ENCODE peak calls at places on chromosomes 3 and 15, in eight cellular contexts. Y, W, N, S, O, P, M and J are unnamed samples.

GRCh38 chr3:51538115-51538458 is 432 bp upstream of the RAD54L2 start:
- DNase-seq in Y (no peak), W (no peak), N (no peak), S (no peak), O (no peak), P (no peak), M (no peak), J (no peak)

GRCh38 chr3:78497025-78497424 is 1270.8 kb downstream of the ROBO1 start:
- DNase-seq in Y (no peak), W (no peak), N (no peak), S (no peak), O (no peak), P (no peak), M (peak), J (no peak)

GRCh38 chr3:52023860-52024764 is 28.4 kb upstream of the RPL29 start:
- DNase-seq in Y (no peak), W (no peak), N (peak), S (no peak), O (no peak), P (no peak), M (no peak), J (no peak)

GRCh38 chr3:10289785-10290355 is 2.9 kb downstream of the GHRL start:
- DNase-seq in Y (no peak), W (no peak), N (no peak), S (no peak), O (no peak), P (no peak), M (no peak), J (no peak)

GRCh38 chr3:49669352-49669751 is 4.8 kb upstream of the APEH start:
- DNase-seq in Y (no peak), W (no peak), N (no peak), S (no peak), O (no peak), P (no peak), M (no peak), J (no peak)

GRCh38 chr15:99105516-99106341 is 849 bp downstream of the SYNM start:
- DNase-seq in Y (peak), W (no peak), N (peak), S (peak), O (peak), P (peak), M (peak), J (no peak)

GRCh38 chr3:171525437-171525836 is 65.2 kb upstream of the TNIK start:
- DNase-seq in Y (no peak), W (no peak), N (no peak), S (no peak), O (no peak), P (no peak), M (no peak), J (no peak)

GRCh38 chr15:70280781-70281180 is 183.1 kb upstream of the TLE3 start:
- DNase-seq in Y (no peak), W (no peak), N (no peak), S (no peak), O (no peak), P (peak), M (no peak), J (no peak)

GRCh38 chr3:152183473-152183872 is 85.3 kb upstream of the MBNL1 start:
- DNase-seq in Y (no peak), W (peak), N (no peak), S (peak), O (peak), P (no peak), M (peak), J (no peak)

GRCh38 chr15:35630985-35631384 is 85.0 kb upstream of the DPH6 start:
- DNase-seq in Y (no peak), W (no peak), N (no peak), S (no peak), O (no peak), P (peak), M (no peak), J (no peak)

GRCh38 chr15:29677871-29678431 is 144.3 kb downstream of the TJP1 start:
- DNase-seq in Y (no peak), W (no peak), N (no peak), S (no peak), O (no peak), P (peak), M (no peak), J (no peak)

GRCh38 chr3:41836360-41837134 is 125.4 kb downstream of the ULK4 start:
- DNase-seq in Y (no peak), W (no peak), N (no peak), S (no peak), O (no peak), P (no peak), M (no peak), J (no peak)

GRCh38 chr15:85689729-85690128 is 105.0 kb downstream of the KLHL25 start:
- DNase-seq in Y (no peak), W (no peak), N (no peak), S (peak), O (peak), P (peak), M (no peak), J (no peak)

GRCh38 chr3:88385090-88385489 is 235.3 kb downstream of the C3orf38 start:
- DNase-seq in Y (no peak), W (no peak), N (no peak), S (no peak), O (no peak), P (no peak), M (no peak), J (no peak)

GRCh38 chr15:25436707-25437106 is 2.1 kb downstream of the UBE3A start:
- DNase-seq in Y (no peak), W (no peak), N (no peak), S (no peak), O (no peak), P (no peak), M (no peak), J (no peak)

GRCh38 chr3:143727391-143727790 is 120.9 kb downstream of the SLC9A9 start:
- DNase-seq in Y (no peak), W (no peak), N (no peak), S (no peak), O (no peak), P (no peak), M (no peak), J (no peak)

GRCh38 chr15:28900892-28901586 is 15.3 kb downstream of the APBA2 start:
- DNase-seq in Y (no peak), W (no peak), N (no peak), S (no peak), O (no peak), P (no peak), M (no peak), J (no peak)

DNA sequence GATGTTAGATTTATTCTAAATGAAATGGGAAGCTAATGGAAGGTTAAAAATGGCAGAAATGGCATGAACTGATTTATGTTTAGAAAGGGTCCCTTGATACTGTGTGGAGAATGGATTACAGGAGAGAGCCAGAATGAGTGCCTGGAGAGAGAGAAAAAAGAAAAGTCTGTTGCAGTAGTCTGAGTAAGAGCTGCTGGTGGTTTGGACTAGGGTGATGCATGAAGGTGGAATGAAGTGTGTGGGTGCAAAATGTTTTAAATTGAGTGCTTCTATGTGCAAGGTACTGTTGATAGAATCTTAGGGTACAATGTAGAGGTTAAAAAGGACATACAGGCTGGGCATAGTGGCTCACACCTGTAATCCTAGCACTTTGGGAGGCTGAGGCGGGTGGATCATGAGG is 11.4 kb upstream of the MGA start:
- DNase-seq in Y (no peak), W (no peak), N (no peak), S (no peak), O (no peak), P (no peak), M (no peak), J (no peak)
- TF ChIP-seq POLR2AphosphoS5 in Y (no peak), W (no peak), N (no peak), S (no peak), O (no peak), P (no peak), M (no peak), J (no peak)

GRCh38 chr15:71691700-71692417 is 118.5 kb upstream of the NR2E3 start:
- DNase-seq in Y (no peak), W (no peak), N (no peak), S (no peak), O (no peak), P (no peak), M (no peak), J (peak)
- TF ChIP-seq POLR2AphosphoS5 in Y (no peak), W (no peak), N (no peak), S (no peak), O (no peak), P (peak), M (no peak), J (no peak)

GRCh38 chr3:35883929-35884328 is 244.6 kb downstream of the ARPP21 start:
- DNase-seq in Y (no peak), W (no peak), N (no peak), S (no peak), O (no peak), P (no peak), M (no peak), J (no peak)
- TF ChIP-seq POLR2AphosphoS5 in Y (no peak), W (no peak), N (no peak), S (no peak), O (no peak), P (no peak), M (no peak), J (no peak)

DNA sequence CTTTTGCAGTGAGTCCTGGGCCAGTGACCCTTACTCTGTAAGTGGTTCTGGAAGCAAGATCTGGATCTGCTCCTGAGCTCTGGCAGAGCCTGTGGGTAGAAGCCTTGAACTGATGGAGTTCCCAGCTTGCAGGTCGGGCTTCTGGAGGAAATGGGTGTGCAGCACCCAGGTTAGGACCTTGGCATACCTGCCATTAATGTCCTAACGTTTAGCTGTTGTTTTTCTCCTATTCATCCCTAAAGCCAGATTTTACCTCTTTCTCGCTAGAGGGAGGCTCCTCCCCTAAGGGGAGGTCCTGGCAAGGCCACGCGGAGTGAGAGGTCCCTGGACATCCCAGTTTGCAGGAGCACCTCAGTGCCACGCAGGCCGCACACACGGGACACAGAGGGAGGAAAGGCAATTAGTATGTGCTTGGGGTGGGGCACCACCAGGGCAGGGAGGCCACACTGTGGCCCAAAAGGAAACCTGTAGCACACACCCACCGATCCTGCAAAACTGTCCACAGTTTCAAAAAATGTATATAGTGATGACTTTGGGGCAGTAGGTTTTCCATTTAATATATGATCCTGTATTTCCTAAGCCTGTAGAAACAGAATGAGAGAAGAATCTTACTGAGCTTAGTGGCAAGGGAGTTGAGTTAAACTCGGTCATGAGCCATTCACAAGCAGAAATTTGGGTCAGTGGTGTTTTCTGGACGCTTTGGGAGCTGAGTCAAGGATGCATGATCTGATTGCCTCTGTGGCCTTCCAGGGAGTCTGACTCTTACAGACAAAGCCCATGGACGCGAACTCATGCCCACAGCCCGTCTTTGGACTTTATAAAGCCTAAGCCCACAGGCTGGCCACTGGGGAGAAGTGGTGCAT is 148.7 kb downstream of the LRRK1 start:
- DNase-seq in Y (no peak), W (no peak), N (no peak), S (no peak), O (no peak), P (no peak), M (no peak), J (no peak)
- TF ChIP-seq POLR2AphosphoS5 in Y (no peak), W (no peak), N (no peak), S (no peak), O (no peak), P (no peak), M (no peak), J (no peak)

GRCh38 chr3:184255291-184256039 is 5.9 kb downstream of the CAMK2N2 start:
- DNase-seq in Y (no peak), W (no peak), N (no peak), S (no peak), O (no peak), P (no peak), M (no peak), J (no peak)

GRCh38 chr3:184248454-184249411 is at the start of gene ALG3:
- DNase-seq in Y (peak), W (peak), N (peak), S (peak), O (peak), P (peak), M (peak), J (peak)

GRCh38 chr3:184249412-184250166 is at the start of gene EEF1AKMT4:
- DNase-seq in Y (peak), W (peak), N (peak), S (peak), O (peak), P (peak), M (peak), J (peak)

DNA sequence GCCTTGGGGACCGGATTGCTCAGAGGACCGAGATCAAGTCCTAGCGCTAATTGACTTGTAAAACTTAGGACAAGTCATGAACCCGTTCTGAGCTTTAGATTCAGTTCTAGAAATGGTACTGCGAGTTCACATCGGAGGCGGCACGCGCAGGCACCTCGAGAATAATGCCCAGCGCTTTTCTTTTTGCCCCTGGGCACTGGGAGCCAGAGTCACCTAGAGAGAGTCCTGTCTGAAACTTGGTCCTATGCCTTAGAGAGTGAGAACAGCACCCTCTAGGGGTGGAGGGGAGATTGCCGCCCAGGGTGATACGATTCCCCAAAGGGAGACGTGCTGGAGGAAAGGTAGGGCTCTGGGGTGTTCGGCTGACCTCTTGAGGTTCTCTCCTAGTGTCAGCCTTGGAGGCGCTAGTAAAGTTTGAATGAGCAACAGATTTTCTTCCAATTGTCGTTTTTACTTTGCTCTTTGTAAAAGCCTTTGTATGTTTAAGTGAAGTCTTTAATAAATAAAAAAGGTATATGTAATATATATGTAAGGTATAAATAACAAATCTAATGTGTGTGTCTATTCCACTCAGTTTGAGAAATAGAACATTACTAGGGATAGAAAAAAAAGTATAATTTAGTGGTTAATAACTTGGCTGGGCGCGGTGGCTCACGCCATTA is 826 bp downstream of the EEF1AKMT4 start:
- DNase-seq in Y (peak), W (peak), N (peak), S (peak), O (peak), P (peak), M (peak), J (peak)
- TF ChIP-seq POLR2AphosphoS5 in Y (no peak), W (peak), N (no peak), S (no peak), O (no peak), P (no peak), M (no peak), J (no peak)

GRCh38 chr3:55629432-55629831 is 142.3 kb upstream of the WNT5A start:
- DNase-seq in Y (no peak), W (no peak), N (no peak), S (no peak), O (no peak), P (peak), M (no peak), J (no peak)
- TF ChIP-seq POLR2AphosphoS5 in Y (no peak), W (no peak), N (no peak), S (no peak), O (no peak), P (no peak), M (no peak), J (no peak)

GRCh38 chr3:134485620-134486576 is at the start of the genes ANAPC13 and CEP63:
- DNase-seq in Y (peak), W (peak), N (peak), S (peak), O (peak), P (peak), M (peak), J (peak)
- TF ChIP-seq POLR2AphosphoS5 in Y (peak), W (peak), N (peak), S (peak), O (peak), P (peak), M (peak), J (peak)

GRCh38 chr3:99544819-99545281 is 93.5 kb upstream of the COL8A1 start:
- DNase-seq in Y (no peak), W (no peak), N (no peak), S (peak), O (no peak), P (peak), M (no peak), J (no peak)
- TF ChIP-seq POLR2AphosphoS5 in Y (no peak), W (no peak), N (no peak), S (peak), O (no peak), P (no peak), M (no peak), J (no peak)

GRCh38 chr3:123752228-123752627 is 131.9 kb downstream of the MYLK start:
- DNase-seq in Y (no peak), W (no peak), N (no peak), S (no peak), O (peak), P (no peak), M (no peak), J (no peak)

GRCh38 chr3:123750659-123751420 is 133.3 kb downstream of the MYLK start:
- DNase-seq in Y (no peak), W (no peak), N (no peak), S (peak), O (peak), P (no peak), M (no peak), J (no peak)

GRCh38 chr3:123751478-123751877 is 132.7 kb downstream of the MYLK start:
- DNase-seq in Y (no peak), W (no peak), N (no peak), S (no peak), O (peak), P (no peak), M (no peak), J (no peak)

GRCh38 chr3:123750209-123750608 is 133.9 kb downstream of the MYLK start:
- DNase-seq in Y (no peak), W (no peak), N (no peak), S (peak), O (peak), P (no peak), M (no peak), J (no peak)

GRCh38 chr3:123749716-123750115 is 134.4 kb downstream of the MYLK start:
- DNase-seq in Y (no peak), W (no peak), N (no peak), S (no peak), O (peak), P (no peak), M (no peak), J (no peak)
- TF ChIP-seq POLR2AphosphoS5 in Y (no peak), W (no peak), N (no peak), S (no peak), O (no peak), P (no peak), M (no peak), J (no peak)

GRCh38 chr3:58164916-58165821 is 45.6 kb downstream of the DNASE1L3 start:
- DNase-seq in Y (peak), W (no peak), N (no peak), S (no peak), O (no peak), P (no peak), M (no peak), J (no peak)
- TF ChIP-seq POLR2AphosphoS5 in Y (peak), W (no peak), N (no peak), S (no peak), O (no peak), P (no peak), M (no peak), J (no peak)